ENCODE peak calls at places on chromosomes 5 and 9, in four cellular contexts. H, P, D and U are unnamed samples. For H3K4me1, the result is how much of the 10 kb centered on the place peaks cover.

GRCh38 chr9:17509698-17510097 is 69.2 kb upstream of the SH3GL2 start:
- DNase-seq in D (no peak), H (no peak), P (no peak), U (no peak)

GRCh38 chr5:422323-423232 is 20.4 kb upstream of the EXOC3 start:
- DNase-seq in H (peak), P (no peak), D (no peak), U (no peak)

GRCh38 chr5:169584998-169585451 is 1.5 kb downstream of the SPDL1 start:
- DNase-seq in D (no peak), H (no peak), P (no peak), U (no peak)

GRCh38 chr5:154826-155225 is 36.5 kb upstream of the LRRC14B start:
- DNase-seq in P (no peak), D (no peak), H (no peak), U (no peak)

GRCh38 chr5:78983601-78984000 is 1.5 kb downstream of the ARSB start:
- DNase-seq in D (no peak), P (no peak), H (no peak), U (no peak)

GRCh38 chr5:40277161-40277906 is 402.4 kb upstream of the PTGER4 start:
- DNase-seq in D (no peak), P (no peak), H (no peak), U (no peak)

GRCh38 chr9:124696101-124696500 is 75.0 kb downstream of the NR6A1 start:
- DNase-seq in D (no peak), P (no peak), H (no peak), U (no peak)

GRCh38 chr9:100408541-100409175 is 18.3 kb upstream of the MSANTD3 start:
- DNase-seq in P (no peak), H (no peak), D (no peak), U (no peak)

GRCh38 chr9:136947955-136948510 is 3.0 kb downstream of the C8G start:
- DNase-seq in P (no peak), H (no peak), D (peak), U (peak)

GRCh38 chr5:122119205-122119604 is 10.1 kb upstream of the ZNF474 start:
- DNase-seq in D (no peak), H (no peak), P (no peak), U (no peak)

GRCh38 chr5:112142769-112143270 is 276.3 kb downstream of the EPB41L4A start:
- DNase-seq in P (peak), D (peak), H (no peak), U (peak)

GRCh38 chr9:136117291-136118060 is 1.2 kb downstream of the TMEM250 start:
- DNase-seq in D (peak), P (peak), H (no peak), U (peak)

GRCh38 chr9:76684213-76684612 is 80.0 kb upstream of the PCA3 start:
- DNase-seq in P (no peak), D (no peak), H (no peak), U (no peak)

GRCh38 chr5:168681556-168682183 is 102.5 kb upstream of the PANK3 start:
- DNase-seq in D (peak), P (no peak), H (no peak), U (peak)

GRCh38 chr5:81925012-81925411 is 46.8 kb upstream of the ATG10 start:
- DNase-seq in H (no peak), P (no peak), D (no peak), U (no peak)

GRCh38 chr5:80591352-80591751 is 21.3 kb upstream of the ANKRD34B start:
- DNase-seq in P (no peak), D (no peak), H (no peak), U (no peak)

GRCh38 chr5:144697847-144698262 is 527.2 kb downstream of the KCTD16 start:
- DNase-seq in D (no peak), H (no peak), P (no peak), U (no peak)

GRCh38 chr9:108869092-108869725 is 7.1 kb downstream of the ACTL7A start:
- DNase-seq in D (no peak), P (no peak), H (no peak), U (no peak)

DNA sequence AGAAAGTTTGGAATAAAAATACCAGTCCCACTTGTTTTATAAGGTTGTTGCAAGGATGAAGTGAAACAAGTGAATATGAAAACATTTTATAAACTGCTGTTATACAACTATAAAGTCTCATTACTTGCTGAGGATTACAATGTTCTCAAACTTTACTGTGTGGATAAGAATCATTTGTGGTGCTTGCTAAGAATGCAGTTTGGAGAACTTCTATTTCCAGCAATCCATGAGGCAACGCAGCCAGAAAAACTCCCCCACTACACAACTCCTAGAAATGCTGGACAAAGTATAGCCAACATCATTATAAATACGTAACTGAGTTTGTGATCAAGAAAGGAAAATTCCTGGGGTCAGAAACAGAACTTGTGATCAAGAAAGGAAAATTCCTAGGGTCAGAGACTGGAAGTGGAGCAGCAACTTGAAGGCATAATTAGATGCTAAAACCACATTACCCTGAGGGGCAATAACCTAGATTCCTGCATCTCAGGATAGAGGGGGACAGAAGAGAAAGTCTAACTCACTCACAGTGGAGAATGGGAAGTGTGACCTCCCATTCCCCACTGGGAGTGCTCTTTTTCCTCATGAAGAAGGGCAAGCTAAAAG is 81.1 kb downstream of the MAT2B start:
- DNase-seq in P (no peak), D (no peak), H (no peak), U (no peak)
- H3K4me1 ChIP-seq in P (under half), D (under half), H (under half), U (under half)

DNA sequence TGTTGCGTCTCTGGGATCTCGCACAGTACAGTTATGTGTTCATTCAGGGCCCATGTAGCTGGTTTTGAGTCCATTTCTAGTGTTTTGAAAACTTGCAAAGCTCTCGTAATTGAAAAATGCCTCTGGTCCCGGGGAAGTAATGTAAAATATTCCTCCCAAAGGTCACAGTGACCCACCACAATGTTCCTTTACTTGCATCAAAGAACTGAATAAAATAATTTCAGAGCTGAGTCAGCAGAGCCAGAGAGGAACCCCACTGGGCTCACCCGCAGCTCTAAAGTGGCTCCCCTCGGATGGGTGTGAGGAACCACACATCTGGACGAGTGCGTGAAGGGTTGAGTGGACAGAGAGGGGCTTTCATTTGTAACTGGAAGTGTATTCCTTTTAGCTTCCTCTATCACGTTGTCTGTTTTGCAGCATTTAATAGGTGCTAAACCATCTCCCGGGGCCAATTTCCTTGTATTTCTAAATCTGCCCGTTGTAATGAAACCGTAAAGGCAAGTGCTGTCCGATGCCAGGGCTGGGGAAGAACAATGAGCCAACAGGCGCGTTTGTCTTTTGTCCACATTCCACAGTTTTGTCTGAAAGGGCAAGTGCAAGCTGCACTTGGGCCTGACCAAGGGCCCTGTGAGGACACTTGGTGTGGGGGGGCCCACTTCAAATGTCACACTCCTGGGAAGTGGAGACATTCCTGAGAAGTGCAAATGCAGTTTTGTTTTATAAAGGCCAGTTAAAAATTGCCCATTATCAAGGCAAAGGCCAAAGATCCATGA is 29.9 kb downstream of the COL5A1 start:
- DNase-seq in D (no peak), P (no peak), H (no peak), U (no peak)
- H3K4me3 ChIP-seq in D (no peak), P (no peak), H (no peak), U (no peak)

GRCh38 chr9:104772707-104773106 is 8.8 kb downstream of the NIPSNAP3B start:
- DNase-seq in H (no peak), D (peak), P (no peak), U (no peak)

GRCh38 chr9:104773118-104773517 is 9.2 kb downstream of the NIPSNAP3B start:
- DNase-seq in H (no peak), P (no peak), D (no peak), U (no peak)

GRCh38 chr9:104775574-104775936 is 11.6 kb downstream of the NIPSNAP3B start:
- DNase-seq in P (no peak), D (no peak), H (no peak), U (no peak)

GRCh38 chr9:104774831-104775573 is 11.1 kb downstream of the NIPSNAP3B start:
- DNase-seq in D (no peak), P (no peak), H (no peak), U (no peak)

DNA sequence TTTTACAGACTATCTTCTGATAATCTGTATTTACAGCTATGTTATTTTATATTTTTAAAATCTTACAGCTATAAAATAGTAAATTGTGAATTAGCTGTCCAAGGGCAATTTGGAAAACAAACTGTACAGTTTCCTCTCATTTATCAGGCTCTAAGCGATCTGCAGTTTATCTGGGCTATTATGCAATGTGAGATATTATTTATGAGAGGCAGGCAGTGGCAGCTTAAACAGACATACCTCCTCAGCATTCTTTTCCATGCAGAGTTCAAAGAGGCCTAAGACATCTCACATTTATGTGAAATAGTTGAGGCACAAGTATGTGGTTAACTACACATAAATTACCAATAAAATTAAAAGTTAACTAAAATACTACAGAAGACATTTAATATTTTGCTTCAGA is 10.2 kb downstream of the NIPSNAP3B start:
- DNase-seq in H (no peak), P (no peak), D (no peak), U (no peak)
- H3K27ac ChIP-seq in H (no peak), P (no peak), D (peak), U (no peak)

GRCh38 chr5:135048286-135048685 is 14.3 kb upstream of the PITX1 start:
- DNase-seq in P (no peak), D (no peak), H (no peak), U (no peak)

GRCh38 chr5:135048930-135049329 is 14.9 kb upstream of the PITX1 start:
- DNase-seq in H (no peak), P (no peak), D (no peak), U (no peak)

GRCh38 chr5:135045488-135045887 is 11.5 kb upstream of the PITX1 start:
- DNase-seq in D (no peak), H (no peak), P (no peak), U (no peak)

GRCh38 chr5:135046661-135047346 is 12.8 kb upstream of the PITX1 start:
- DNase-seq in H (no peak), P (no peak), D (no peak), U (no peak)

DNA sequence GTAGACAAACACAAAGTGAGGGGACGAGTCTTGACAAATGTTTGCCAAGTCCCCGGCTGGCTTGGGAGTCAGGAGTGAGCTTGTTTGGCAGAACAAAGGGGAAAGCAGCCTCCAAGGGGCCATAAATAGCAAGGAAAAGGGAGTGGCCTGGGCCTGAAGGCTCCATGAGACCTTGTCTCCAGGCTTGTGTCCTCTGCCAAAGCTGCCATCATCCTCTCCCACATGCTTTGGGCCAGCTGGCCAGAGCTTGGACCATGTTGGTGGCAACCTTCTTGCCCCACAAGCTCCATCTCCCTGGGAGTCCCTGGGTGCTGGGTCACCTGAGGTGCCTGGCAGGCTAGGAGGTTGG is 13.3 kb upstream of the PITX1 start:
- DNase-seq in D (no peak), H (no peak), P (no peak), U (peak)
- H3K4me1 ChIP-seq in D (under half), H (under half), P (under half), U (under half)

DNA sequence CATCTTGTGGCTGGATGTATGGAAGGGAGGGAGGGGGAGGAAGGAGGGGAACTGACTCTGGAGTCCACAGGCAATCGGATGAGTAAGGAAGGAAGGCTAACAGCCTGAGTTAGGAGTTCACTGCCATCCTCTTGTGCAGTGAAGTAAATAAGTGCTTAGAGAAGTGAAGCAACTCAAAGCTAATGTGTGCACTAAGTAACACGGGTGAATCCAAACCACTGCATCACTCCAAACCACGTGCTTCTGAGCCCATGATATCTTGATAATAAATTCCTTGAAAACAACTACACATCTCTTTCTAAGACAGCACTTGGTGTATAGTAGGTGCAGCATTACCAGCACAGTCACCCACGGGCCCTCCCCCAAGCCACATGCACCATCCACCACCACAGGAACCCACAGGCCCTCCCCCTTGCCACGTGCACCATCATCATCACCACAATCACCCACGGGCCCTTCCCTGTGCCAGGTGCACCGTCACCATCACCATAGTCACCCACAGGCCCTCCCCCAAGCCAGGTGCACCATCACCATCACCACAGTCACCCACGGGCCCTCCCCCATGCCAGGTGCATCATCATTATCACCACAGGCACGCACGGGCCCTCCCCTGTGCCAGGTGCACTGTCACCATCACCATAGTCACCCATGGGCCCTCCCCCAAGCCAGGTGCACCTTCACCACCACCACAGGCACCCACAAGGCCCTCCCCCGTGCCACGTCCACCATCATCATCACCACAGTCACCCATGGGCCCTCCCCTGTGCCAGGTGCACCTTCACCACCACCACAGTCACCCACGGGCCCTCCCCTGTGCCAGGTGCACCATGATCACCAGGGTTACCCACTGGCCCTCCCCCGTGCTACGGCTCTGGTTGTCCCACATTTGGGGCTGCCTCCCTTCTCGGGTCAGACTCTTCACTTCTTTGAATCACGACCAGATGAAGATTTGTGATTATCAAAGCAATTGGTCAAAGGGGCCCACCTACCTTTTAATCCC is 69.3 kb upstream of the OLFM1 start:
- DNase-seq in P (no peak), D (no peak), H (peak), U (no peak)
- H3K4me3 ChIP-seq in P (no peak), D (no peak), H (no peak), U (no peak)

DNA sequence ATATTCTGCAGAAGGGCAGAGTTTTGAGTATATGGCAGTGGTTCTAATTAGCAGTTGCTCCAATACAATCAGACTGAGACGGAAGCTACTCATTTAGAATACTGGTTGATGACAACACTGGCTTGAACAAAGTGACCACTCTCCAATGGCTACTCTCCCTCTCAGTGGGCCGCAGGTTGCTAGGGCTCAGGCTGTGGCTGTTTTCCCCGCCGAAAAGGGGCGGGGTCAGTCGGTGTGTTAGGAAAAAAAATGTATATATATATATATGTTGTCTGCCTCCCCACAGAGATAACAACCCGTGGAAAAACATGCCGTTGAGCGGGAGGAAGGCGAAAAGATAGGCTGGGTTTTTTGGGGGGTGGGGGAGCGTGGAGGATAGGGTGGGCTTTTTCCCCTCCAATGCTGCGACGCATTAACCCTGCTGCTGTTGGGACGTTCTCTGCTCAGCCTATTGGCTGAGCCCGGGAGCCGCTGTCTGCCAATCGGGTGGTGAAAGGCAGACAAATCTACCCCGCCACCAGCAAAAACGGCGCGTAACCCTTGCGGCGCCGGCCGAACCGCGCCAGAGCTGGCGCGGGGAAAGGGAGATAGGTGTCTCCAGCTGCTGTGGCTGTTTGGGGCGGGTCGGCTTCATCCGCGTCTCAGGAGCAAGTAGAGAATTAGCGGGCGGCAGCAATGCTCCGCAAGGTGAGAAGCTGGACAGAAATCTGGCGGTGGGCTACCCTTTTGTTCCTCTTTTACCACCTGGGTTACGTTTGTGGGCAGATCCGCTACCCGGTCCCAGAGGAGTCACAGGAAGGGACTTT is at the start of gene PCDHGC4:
- DNase-seq in H (no peak), P (no peak), D (peak), U (no peak)
- H3K27ac ChIP-seq in H (no peak), P (no peak), D (no peak), U (no peak)

GRCh38 chr5:61632064-61632463 is 300.0 kb downstream of the ZSWIM6 start:
- DNase-seq in P (no peak), H (no peak), D (no peak), U (no peak)

GRCh38 chr5:61635271-61635670 is 303.2 kb downstream of the ZSWIM6 start:
- DNase-seq in D (no peak), H (no peak), P (no peak), U (no peak)

GRCh38 chr5:61626639-61627282 is 294.7 kb downstream of the ZSWIM6 start:
- DNase-seq in H (no peak), D (no peak), P (no peak), U (no peak)

GRCh38 chr5:61631438-61631941 is 299.4 kb downstream of the ZSWIM6 start:
- DNase-seq in H (no peak), P (peak), D (peak), U (no peak)

GRCh38 chr5:61630908-61631307 is 298.9 kb downstream of the ZSWIM6 start:
- DNase-seq in D (no peak), P (no peak), H (no peak), U (no peak)
- H3K4me1 ChIP-seq in D (under half), P (under half), H (under half), U (under half)

DNA sequence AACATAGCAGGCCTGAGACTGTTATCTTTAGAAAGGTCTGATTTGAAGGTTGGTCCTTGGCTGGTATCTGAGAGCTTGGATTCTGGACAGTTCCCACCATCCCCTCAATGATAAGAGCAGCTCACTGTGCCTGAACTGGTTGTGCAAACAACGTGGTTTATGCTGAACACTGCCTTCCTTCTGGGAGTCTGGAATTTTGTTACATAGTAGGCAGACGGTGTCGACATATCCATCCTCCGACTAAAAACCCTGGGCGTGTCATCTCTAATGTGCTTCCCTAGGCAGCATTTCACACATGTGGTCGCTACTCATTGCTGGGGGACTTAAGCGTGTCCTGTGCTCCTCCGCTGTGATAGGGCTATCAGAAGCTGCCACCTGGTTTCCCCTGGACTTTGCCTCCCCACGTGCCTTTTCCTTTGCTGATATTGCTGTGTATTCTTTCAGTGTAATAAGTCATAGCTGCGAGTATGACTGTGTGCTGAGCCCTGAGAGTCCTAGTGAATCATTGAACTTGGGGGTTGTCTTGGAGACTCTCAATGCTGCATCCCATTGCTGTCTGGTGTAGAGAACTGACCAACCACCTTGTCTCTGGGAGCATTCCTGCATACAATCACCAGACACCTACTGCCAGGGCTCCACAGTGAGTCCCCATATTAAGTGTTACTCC is 119.1 kb upstream of the TBC1D2 start:
- DNase-seq in D (no peak), H (no peak), P (peak), U (peak)
- H3K4me3 ChIP-seq in D (no peak), H (no peak), P (no peak), U (no peak)